ENCODE peak calls at places on chromosome 11, in five cellular contexts. Q is AG08395, S is EH, U is mucosa of gallbladder, E is mammary epithelial cell. Z is an unnamed sample.

GRCh38 chr11:14059491-14059890 is 97.0 kb downstream of the SPON1 start:
- DNase-seq in E (no peak), U (no peak), S (no peak), Q (no peak), Z (no peak)

GRCh38 chr11:117814204-117814765 is 10.3 kb downstream of the FXYD2 start:
- DNase-seq in S (no peak), E (no peak), Q (no peak), U (peak), Z (no peak)

GRCh38 chr11:36352919-36353318 is 56.8 kb downstream of the PRR5L start:
- DNase-seq in Q (no peak), S (no peak), E (no peak), U (no peak), Z (no peak)

GRCh38 chr11:117882539-117882938 is 6.1 kb upstream of the FXYD6 start:
- DNase-seq in U (no peak), S (no peak), Q (no peak), E (no peak), Z (no peak)

GRCh38 chr11:113906515-113906914 is 1.9 kb downstream of the HTR3B start:
- DNase-seq in Q (no peak), S (no peak), E (no peak), U (peak), Z (no peak)

GRCh38 chr11:32400196-32400595 is 35.1 kb downstream of the WT1 start:
- DNase-seq in E (peak), S (peak), Q (no peak), U (no peak), Z (no peak)

GRCh38 chr11:18958221-18958910 is 19.2 kb upstream of the MRGPRX1 start:
- DNase-seq in S (no peak), Q (no peak), E (no peak), U (no peak), Z (no peak)

GRCh38 chr11:35688023-35688422 is 25.4 kb downstream of the TRIM44 start:
- DNase-seq in Q (peak), U (no peak), E (peak), S (peak), Z (no peak)

GRCh38 chr11:46480909-46481308 is 89.3 kb upstream of the CHRM4 start:
- DNase-seq in S (no peak), U (no peak), Q (no peak), E (no peak), Z (no peak)

GRCh38 chr11:71204748-71205664 is 47.4 kb downstream of the SHANK2 start:
- DNase-seq in U (no peak), S (no peak), E (no peak), Q (no peak), Z (no peak)

GRCh38 chr11:63599211-63600122 is 14.8 kb downstream of the PLAAT3 start:
- DNase-seq in U (no peak), Q (peak), S (peak), E (peak), Z (no peak)

GRCh38 chr11:2137202-2138071 is 1.8 kb downstream of the IGF2 start:
- DNase-seq in E (peak), Q (peak), S (peak), U (peak), Z (no peak)

GRCh38 chr11:33753304-33753703 is 17.1 kb upstream of the CD59 start:
- DNase-seq in S (peak), E (peak), Q (peak), U (no peak), Z (no peak)

GRCh38 chr11:128890543-128891409 is at the start of gene KCNJ5:
- DNase-seq in E (peak), S (peak), U (no peak), Q (peak), Z (no peak)

GRCh38 chr11:130451261-130452019 is 3.0 kb downstream of the ADAMTS15 start:
- DNase-seq in Q (no peak), S (peak), U (no peak), E (no peak), Z (no peak)

GRCh38 chr11:8656291-8656690 is 26.2 kb downstream of the TRIM66 start:
- DNase-seq in S (no peak), Q (no peak), E (no peak), U (no peak), Z (no peak)

GRCh38 chr11:27699926-27700350 is 317 bp downstream of the BDNF start:
- DNase-seq in Q (peak), U (no peak), E (no peak), S (no peak), Z (no peak)

GRCh38 chr11:72430743-72431570 is 3.4 kb downstream of the CLPB start:
- DNase-seq in Q (peak), S (peak), U (no peak), E (peak), Z (no peak)

GRCh38 chr11:61778357-61778886 is 14.0 kb downstream of the TMEM258 start:
- DNase-seq in S (no peak), U (no peak), E (no peak), Q (no peak), Z (no peak)

GRCh38 chr11:75689861-75690641 is 21.2 kb upstream of the MAP6 start:
- DNase-seq in S (peak), Q (no peak), U (no peak), E (no peak), Z (no peak)

GRCh38 chr11:109320595-109320994 is 101.4 kb upstream of the C11orf87 start:
- DNase-seq in E (peak), U (no peak), Q (peak), S (peak), Z (peak)

GRCh38 chr11:68010058-68011041 is at the start of gene ALDH3B1:
- DNase-seq in U (peak), E (peak), S (peak), Q (peak), Z (no peak)

GRCh38 chr11:45933846-45934579 is 11.6 kb downstream of the LARGE2 start:
- DNase-seq in U (no peak), Q (no peak), S (no peak), E (no peak), Z (no peak)

GRCh38 chr11:85805387-85805786 is 5.6 kb downstream of the SYTL2 start:
- DNase-seq in U (no peak), E (peak), Q (peak), S (peak), Z (no peak)

GRCh38 chr11:116072776-116073175 is 568.6 kb upstream of the CADM1 start:
- DNase-seq in E (no peak), Q (no peak), S (no peak), U (no peak), Z (no peak)

GRCh38 chr11:12207384-12208150 is 97.2 kb downstream of the MICAL2 start:
- DNase-seq in E (no peak), Q (peak), U (no peak), S (peak), Z (no peak)

GRCh38 chr11:73963861-73964260 is 13.0 kb downstream of the DNAJB13 start:
- DNase-seq in Q (no peak), U (no peak), S (no peak), E (no peak), Z (no peak)

GRCh38 chr11:12258451-12258850 is 118.9 kb upstream of the PARVA start:
- DNase-seq in S (peak), U (no peak), E (no peak), Q (peak), Z (no peak)

GRCh38 chr11:7968686-7969085 is 3.4 kb upstream of the NLRP10 start:
- DNase-seq in U (no peak), S (peak), Q (no peak), E (no peak), Z (no peak)

Z was measured in epithelial cell of prostate.